ENCODE peak calls at places on chromosomes 1 and 21, in nine cellular contexts. I, S, C, X, B, O, U, H and K are unnamed samples.

GRCh38 chr1:114079596-114080190 is 74.0 kb downstream of the SYT6 start:
- DNase-seq in X (no peak), C (no peak), H (no peak), S (no peak), U (no peak), O (no peak), I (no peak), B (no peak), K (no peak)

GRCh38 chr1:218498061-218498938 is 153.2 kb downstream of the TGFB2 start:
- DNase-seq in C (no peak), S (no peak), U (no peak), X (no peak), B (no peak), H (no peak), O (no peak), I (peak; percentile 75), K (no peak)

GRCh38 chr1:29466258-29466657 is 229.9 kb downstream of the PTPRU start:
- DNase-seq in H (no peak), C (no peak), B (no peak), U (no peak), X (no peak), I (no peak), O (no peak), S (no peak), K (no peak)

GRCh38 chr1:178025613-178026356 is 55.9 kb upstream of the SEC16B start:
- DNase-seq in C (no peak), X (no peak), H (no peak), I (no peak), O (no peak), S (no peak), U (no peak), B (no peak), K (no peak)

GRCh38 chr21:32978346-32979270 is 47.1 kb upstream of the OLIG2 start:
- DNase-seq in C (no peak), B (no peak), H (no peak), I (no peak), O (no peak), U (no peak), X (no peak), S (no peak), K (peak; percentile 60)

GRCh38 chr1:203553501-203553900 is 59.5 kb downstream of the OPTC start:
- DNase-seq in H (no peak), X (no peak), C (no peak), B (no peak), U (no peak), O (no peak), S (no peak), I (no peak), K (no peak)

GRCh38 chr1:93194231-93194630 is 13.7 kb downstream of the CCDC18 start:
- DNase-seq in C (no peak), H (no peak), S (no peak), B (no peak), I (no peak), U (no peak), X (no peak), O (no peak), K (no peak)

GRCh38 chr1:90561926-90562325 is 155.2 kb downstream of the BARHL2 start:
- DNase-seq in U (peak; percentile 51), O (no peak), H (no peak), X (no peak), S (no peak), C (no peak), I (no peak), B (no peak), K (no peak)

GRCh38 chr1:55640708-55641473 is 425.7 kb upstream of the USP24 start:
- DNase-seq in I (no peak), O (no peak), S (peak; percentile 65), H (no peak), X (no peak), B (no peak), U (no peak), C (peak; percentile 85), K (no peak)

GRCh38 chr1:155835548-155835947 is 21.5 kb downstream of the GON4L start:
- DNase-seq in U (no peak), I (no peak), C (no peak), B (no peak), O (no peak), X (no peak), H (no peak), S (no peak), K (no peak)

GRCh38 chr1:35031103-35031452 is 667 bp downstream of the ZMYM6 start:
- DNase-seq in X (peak; percentile 19), U (peak; percentile 19), B (no peak), S (no peak), O (no peak), C (peak; percentile 37), I (peak; percentile 49), H (no peak), K (peak; percentile 6)

GRCh38 chr1:8200317-8201115 is 117.4 kb upstream of the SLC45A1 start:
- DNase-seq in I (no peak), S (no peak), B (no peak), X (no peak), C (no peak), O (no peak), U (no peak), H (no peak), K (no peak)

GRCh38 chr1:47180603-47181094 is 9.2 kb downstream of the PDZK1IP1 start:
- DNase-seq in I (no peak), O (no peak), S (no peak), X (no peak), B (no peak), C (peak; percentile 34), H (peak; percentile 60), U (no peak), K (no peak)

GRCh38 chr1:155003227-155003765 is 694 bp downstream of the ZBTB7B start:
- DNase-seq in B (no peak), X (peak; percentile 59), U (peak; percentile 41), S (no peak), O (peak; percentile 70), I (no peak), C (peak; percentile 30), H (no peak), K (no peak)

GRCh38 chr1:226476657-226477319 is 68.9 kb upstream of the PARP1 start:
- DNase-seq in H (no peak), I (peak; percentile 6), U (no peak), S (no peak), C (no peak), B (no peak), O (no peak), X (no peak), K (no peak)
- TF ChIP-seq CTCF in H (no peak), I (no peak), U (no peak), S (no peak), C (no peak), B (no peak), O (no peak), X (no peak), K (no peak)

GRCh38 chr1:53948291-53948690 is 2.1 kb downstream of the LRRC42 start:
- DNase-seq in I (no peak), X (no peak), B (no peak), H (no peak), S (no peak), C (no peak), U (no peak), O (no peak), K (no peak)

GRCh38 chr1:53947172-53947835 is 1.2 kb downstream of the LRRC42 start:
- DNase-seq in U (no peak), H (no peak), O (no peak), C (no peak), S (no peak), I (no peak), B (no peak), X (no peak), K (no peak)

GRCh38 chr1:53951697-53952096 is 5.5 kb downstream of the LRRC42 start:
- DNase-seq in S (no peak), I (no peak), H (no peak), C (no peak), O (no peak), X (no peak), B (no peak), U (no peak), K (no peak)

GRCh38 chr1:53949651-53950050 is 3.5 kb downstream of the LRRC42 start:
- DNase-seq in H (no peak), X (peak; percentile 6), U (no peak), C (no peak), S (no peak), B (no peak), I (no peak), O (no peak), K (no peak)

DNA sequence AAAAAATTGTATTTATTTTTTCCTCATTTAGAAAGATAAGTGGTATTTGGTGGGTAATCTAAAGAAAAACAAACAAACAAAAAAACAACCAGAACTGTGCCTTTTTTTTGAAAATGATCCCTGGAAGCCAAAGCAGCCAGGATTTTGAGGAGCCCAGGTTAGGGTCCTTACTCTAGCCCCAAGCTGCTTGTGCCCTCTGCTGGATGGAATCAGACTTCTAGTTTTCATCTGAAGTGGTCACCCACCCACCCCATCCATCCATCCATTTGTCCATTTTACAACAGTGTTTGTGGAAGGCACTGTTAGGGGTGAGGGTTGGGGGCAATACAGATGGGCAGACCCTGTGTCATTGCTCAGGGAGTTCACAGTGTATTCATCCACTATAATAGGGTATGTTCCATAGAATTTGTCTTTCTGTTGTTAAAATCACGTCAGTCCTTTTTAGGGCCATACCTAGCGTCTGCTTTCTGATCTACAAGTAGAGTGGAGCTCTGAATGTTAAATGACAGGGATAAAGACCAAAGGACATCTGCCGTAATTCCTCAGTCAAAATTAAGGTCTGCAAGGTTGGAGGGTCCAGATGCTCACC is 3.0 kb downstream of the LRRC42 start:
- DNase-seq in U (peak; percentile 44), I (peak; percentile 51), X (peak; percentile 41), O (no peak), B (no peak), H (no peak), C (peak; percentile 69), S (no peak), K (peak; percentile 36)
- TF ChIP-seq CTCF in U (peak; percentile 22), I (peak; percentile 68), X (peak; percentile 59), O (no peak), B (peak; percentile 73), H (peak; percentile 54), C (peak; percentile 49), S (peak; percentile 49), K (peak; percentile 68)

DNA sequence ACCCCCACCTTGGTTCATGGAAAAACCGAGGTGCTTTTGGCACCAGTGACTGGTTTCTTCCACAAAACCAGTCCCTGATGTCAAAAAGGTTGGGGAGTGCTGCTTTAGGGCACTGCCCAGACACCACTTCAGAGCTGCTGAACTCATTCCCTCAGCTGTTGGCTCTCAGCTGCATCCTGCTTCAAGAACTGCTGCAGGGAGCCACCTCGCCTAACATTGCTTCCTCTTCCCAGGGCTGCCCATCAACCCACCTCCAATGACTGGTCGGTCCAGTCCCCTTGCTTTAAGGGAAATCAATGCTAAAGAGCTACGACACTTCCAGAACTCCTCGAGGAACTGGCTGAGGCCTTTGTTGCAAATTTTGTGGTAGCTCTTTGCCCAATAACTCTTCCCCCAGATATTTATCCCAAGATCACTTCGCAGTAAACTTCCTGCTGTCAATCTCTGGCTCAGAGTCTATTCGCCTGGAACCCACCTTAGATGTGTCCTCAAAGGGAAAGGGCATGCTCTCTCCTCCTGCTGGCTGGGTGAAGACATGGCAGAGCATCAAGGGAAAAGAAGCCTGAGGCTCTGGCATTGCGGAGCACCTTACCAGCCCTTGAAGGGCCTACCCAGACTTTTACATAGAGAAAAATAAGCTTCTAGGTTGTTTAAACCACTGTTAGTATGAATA is 29.0 kb downstream of the C1orf52 start:
- DNase-seq in I (no peak), C (no peak), X (no peak), U (peak; percentile 25), S (no peak), H (no peak), B (no peak), O (no peak), K (no peak)
- TF ChIP-seq CTCF in I (peak; percentile 18), C (peak; percentile 40), X (peak; percentile 12), U (no peak), S (peak; percentile 26), H (peak; percentile 18), B (peak; percentile 40), O (no peak), K (peak; percentile 37)

GRCh38 chr1:147840909-147841308 is 61.7 kb upstream of the GJA8 start:
- DNase-seq in C (no peak), X (no peak), H (no peak), S (no peak), B (no peak), O (no peak), U (no peak), I (peak; percentile 9), K (no peak)
- TF ChIP-seq CTCF in C (peak; percentile 35), X (no peak), H (no peak), S (no peak), B (no peak), O (no peak), U (no peak), I (peak; percentile 13), K (no peak)